ENCODE peak calls at places on chromosomes 11 and 22, in ten cellular contexts. U, A, L, B, W, Q, T, K, J and C are unnamed samples.

GRCh38 chr11:88181776-88182175 is 6.5 kb upstream of the RAB38 start:
- DNase-seq in U (no peak), A (no peak), L (no peak), B (no peak), W (no peak), Q (peak; percentile 34), T (no peak), K (no peak), J (no peak), C (no peak)

GRCh38 chr11:68825603-68826002 is 16.1 kb downstream of the CPT1A start:
- DNase-seq in U (no peak), A (peak; percentile 39), L (no peak), B (no peak), W (no peak), Q (peak; percentile 75), T (peak; percentile 83), K (no peak), J (peak; percentile 78), C (no peak)

GRCh38 chr11:76291576-76292526 is 85.5 kb upstream of the WNT11 start:
- DNase-seq in U (no peak), A (no peak), L (no peak), B (no peak), W (no peak), Q (peak; percentile 41), T (no peak), K (no peak), J (no peak), C (no peak)

GRCh38 chr11:77730789-77731188 is 89.7 kb downstream of the RSF1 start:
- DNase-seq in U (no peak), A (no peak), L (no peak), B (no peak), W (no peak), Q (no peak), T (no peak), K (no peak), J (no peak), C (no peak)

GRCh38 chr11:13260963-13261599 is 16.5 kb upstream of the BMAL1 start:
- DNase-seq in U (peak; percentile 34), A (peak; percentile 11), L (peak; percentile 23), B (peak; percentile 12), W (no peak), Q (peak; percentile 43), T (peak; percentile 71), K (no peak), J (no peak), C (no peak)

GRCh38 chr11:123233280-123233977 is 38.4 kb upstream of the CLMP start:
- DNase-seq in U (no peak), A (no peak), L (no peak), B (no peak), W (no peak), Q (no peak), T (no peak), K (no peak), J (no peak), C (no peak)

GRCh38 chr11:93054881-93055280 is 85.4 kb downstream of the MTNR1B start:
- DNase-seq in U (no peak), A (no peak), L (no peak), B (no peak), W (peak; percentile 79), Q (peak; percentile 94), T (no peak), K (peak; percentile 64), J (no peak), C (no peak)

GRCh38 chr11:11291432-11292015 is 61.5 kb downstream of the CSNK2A3 start:
- DNase-seq in U (no peak), A (peak; percentile 15), L (no peak), B (no peak), W (no peak), Q (no peak), T (no peak), K (no peak), J (no peak), C (no peak)

GRCh38 chr11:123301696-123302400 is 106.8 kb upstream of the CLMP start:
- DNase-seq in U (peak; percentile 39), A (peak; percentile 70), L (peak; percentile 55), B (peak; percentile 31), W (no peak), Q (peak; percentile 72), T (peak; percentile 84), K (peak; percentile 44), J (no peak), C (peak; percentile 77)

GRCh38 chr11:93591247-93591898 is 48.2 kb upstream of the SMCO4 start:
- DNase-seq in U (no peak), A (no peak), L (no peak), B (no peak), W (no peak), Q (peak; percentile 50), T (no peak), K (no peak), J (no peak), C (no peak)

GRCh38 chr11:58963551-58964075 is 24.3 kb downstream of the GLYATL1 start:
- DNase-seq in U (no peak), A (peak; percentile 3), L (no peak), B (no peak), W (peak; percentile 26), Q (no peak), T (no peak), K (no peak), J (no peak), C (peak; percentile 38)

GRCh38 chr11:83004855-83005556 is 66.7 kb downstream of the RAB30 start:
- DNase-seq in U (no peak), A (no peak), L (no peak), B (no peak), W (no peak), Q (peak; percentile 62), T (no peak), K (no peak), J (no peak), C (no peak)

GRCh38 chr11:22677153-22677890 is 10.9 kb downstream of the GAS2 start:
- DNase-seq in U (no peak), A (no peak), L (no peak), B (no peak), W (no peak), Q (no peak), T (no peak), K (no peak), J (no peak), C (no peak)

GRCh38 chr11:81673001-81673400 is 1060.7 kb downstream of the FAM181B start:
- DNase-seq in U (no peak), A (no peak), L (no peak), B (no peak), W (no peak), Q (no peak), T (no peak), K (no peak), J (no peak), C (no peak)

GRCh38 chr11:94732617-94733292 is 35.4 kb upstream of the AMOTL1 start:
- DNase-seq in U (peak; percentile 78), A (peak; percentile 9), L (peak; percentile 61), B (no peak), W (peak; percentile 81), Q (peak; percentile 96), T (peak; percentile 71), K (no peak), J (no peak), C (no peak)

GRCh38 chr11:67408437-67409200 is 4.7 kb downstream of the TBC1D10C start:
- DNase-seq in U (no peak), A (no peak), L (no peak), B (no peak), W (no peak), Q (no peak), T (no peak), K (no peak), J (no peak), C (no peak)

GRCh38 chr11:47899801-47900200 is 51.7 kb upstream of the NUP160 start:
- DNase-seq in U (no peak), A (no peak), L (no peak), B (no peak), W (no peak), Q (no peak), T (no peak), K (no peak), J (peak; percentile 85), C (no peak)

GRCh38 chr11:16097543-16097942 is 258.8 kb downstream of the SOX6 start:
- DNase-seq in U (no peak), A (no peak), L (no peak), B (no peak), W (no peak), Q (no peak), T (no peak), K (no peak), J (no peak), C (no peak)

GRCh38 chr11:57779275-57779674 is 17.7 kb downstream of the CTNND1 start:
- DNase-seq in U (peak; percentile 41), A (peak; percentile 65), L (no peak), B (peak; percentile 18), W (no peak), Q (peak; percentile 82), T (no peak), K (peak; percentile 41), J (no peak), C (no peak)
- TF ChIP-seq CTCF in U (peak; percentile 5), A (peak; percentile 30), L (no peak), B (no peak), W (no peak), Q (peak; percentile 17), T (no peak), K (no peak), J (no peak), C (no peak)

DNA sequence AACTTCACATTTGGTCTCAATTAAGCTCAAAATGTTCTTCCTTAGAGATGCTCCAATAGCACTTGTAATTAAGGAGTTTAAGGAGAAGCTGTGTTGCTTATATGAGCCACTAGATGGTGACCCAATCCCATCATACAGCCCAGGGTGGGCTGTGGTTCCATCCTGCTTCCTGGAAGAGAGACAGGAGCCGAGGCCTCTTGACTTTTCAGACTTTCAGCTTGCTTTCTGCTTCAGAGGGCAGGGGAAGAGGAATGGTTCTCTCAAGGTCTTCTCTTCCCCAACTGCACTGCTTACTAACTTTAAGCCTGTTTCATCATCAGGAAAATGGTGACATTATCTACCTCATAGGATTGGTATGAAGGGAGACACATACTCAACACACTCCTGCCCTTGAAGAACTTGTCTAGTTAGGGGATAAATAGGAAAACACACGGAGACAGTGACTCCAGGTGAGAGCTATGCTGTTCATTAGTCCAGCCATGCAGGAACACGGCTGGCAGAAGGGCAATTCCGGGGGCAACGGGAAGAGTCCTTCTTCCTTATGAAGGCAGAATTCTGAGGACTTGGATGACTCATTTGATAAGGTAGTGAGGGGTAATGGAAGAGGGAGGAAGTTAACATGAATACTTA is 20.1 kb downstream of the TMEM218 start:
- DNase-seq in U (peak; percentile 42), A (peak; percentile 77), L (no peak), B (no peak), W (no peak), Q (peak; percentile 62), T (no peak), K (peak; percentile 33), J (no peak), C (no peak)
- TF ChIP-seq CTCF in U (peak; percentile 76), A (peak; percentile 89), L (peak; percentile 63), B (peak; percentile 54), W (peak; percentile 63), Q (peak; percentile 89), T (peak; percentile 59), K (peak; percentile 51), J (peak; percentile 25), C (peak; percentile 87)

GRCh38 chr22:35310556-35311550 is 11.2 kb downstream of the TOM1 start:
- DNase-seq in U (no peak), A (no peak), L (no peak), B (no peak), W (no peak), Q (peak; percentile 37), T (no peak), K (no peak), J (no peak), C (no peak)
- TF ChIP-seq CTCF in U (no peak), A (no peak), L (no peak), B (no peak), W (no peak), Q (no peak), T (no peak), K (no peak), J (no peak), C (peak; percentile 18)

GRCh38 chr22:46738961-46739870 is 1.2 kb upstream of the CERK start:
- DNase-seq in U (no peak), A (peak; percentile 62), L (peak; percentile 55), B (no peak), W (no peak), Q (no peak), T (peak; percentile 78), K (peak; percentile 88), J (peak; percentile 73), C (no peak)
- TF ChIP-seq CTCF in U (peak; percentile 35), A (no peak), L (peak; percentile 22), B (no peak), W (no peak), Q (no peak), T (peak; percentile 19), K (peak; percentile 55), J (peak; percentile 57), C (no peak)